ENCODE peak calls at places on chromosome 2, in four cellular contexts. G is midbrain; D is ELF-1; Z is stimulated activated naive B cell treated with anti-CD40 and anti-IgM and Interleukin-4, amounts not matched to agents 10 μg/mL and 1 μg/mL and 100 μg/mL, for 72 hours. I is an unnamed sample.

GRCh38 chr2:34288016-34288415 is 688.9 kb upstream of the FAM98A start:
- DNase-seq in G (no peak), Z (no peak), D (no peak), I (no peak)

GRCh38 chr2:147101906-147102790 is 742.7 kb upstream of the ACVR2A start:
- DNase-seq in D (no peak), G (no peak), Z (no peak), I (no peak)

GRCh38 chr2:205539603-205540002 is 142.7 kb upstream of the NRP2 start:
- DNase-seq in G (no peak), D (peak; percentile 15), Z (no peak), I (no peak)

GRCh38 chr2:8566788-8567468 is 114.9 kb upstream of the ID2 start:
- DNase-seq in D (no peak), Z (no peak), G (no peak), I (no peak)

GRCh38 chr2:111618953-111619902 is 264.8 kb downstream of the ANAPC1 start:
- DNase-seq in D (peak; percentile 8), G (no peak), Z (no peak), I (peak; percentile 61)

GRCh38 chr2:41872646-41873045 is 175.2 kb upstream of the PKDCC start:
- DNase-seq in D (no peak), G (no peak), Z (no peak), I (no peak)

GRCh38 chr2:50743471-50743870 is 288.5 kb downstream of the NRXN1 start:
- DNase-seq in D (no peak), G (no peak), Z (no peak), I (no peak)

GRCh38 chr2:235026649-235027557 is 75.1 kb downstream of the SH3BP4 start:
- DNase-seq in Z (no peak), D (peak; percentile 67), G (no peak), I (peak; percentile 77)

GRCh38 chr2:194166818-194167217 is 1490.2 kb upstream of the SLC39A10 start:
- DNase-seq in Z (no peak), D (no peak), G (peak; percentile 9), I (peak; percentile 3)

GRCh38 chr2:185787530-185788145 is 49.0 kb downstream of the FSIP2 start:
- DNase-seq in G (no peak), D (no peak), Z (no peak), I (peak; percentile 45)

GRCh38 chr2:23499419-23499818 is 114.4 kb downstream of the KLHL29 start:
- DNase-seq in Z (no peak), G (no peak), D (no peak), I (no peak)

I was measured in foreskin fibroblast.